ENCODE peak calls at places on chromosome 1, in eight cellular contexts. J, Y, T, G, P, L, H and O are unnamed samples.

GRCh38 chr1:211648336-211648735 is 27.1 kb downstream of the NEK2 start:
- DNase-seq in G (peak), Y (no peak), L (peak), J (no peak), H (peak), T (no peak), P (no peak), O (no peak)

GRCh38 chr1:156675715-156676311 is 1.4 kb downstream of the NES start:
- DNase-seq in L (no peak), J (no peak), T (no peak), P (no peak), Y (no peak), H (no peak), G (no peak), O (no peak)

GRCh38 chr1:62687421-62687902 is 724 bp downstream of the DOCK7 start:
- DNase-seq in T (peak), Y (no peak), H (peak), L (peak), P (no peak), G (no peak), J (no peak), O (peak)

GRCh38 chr1:92877081-92877711 is 45.4 kb downstream of the RPL5 start:
- DNase-seq in P (no peak), G (no peak), Y (no peak), J (no peak), L (no peak), H (no peak), T (no peak), O (no peak)

GRCh38 chr1:28437260-28437923 is 67.9 kb downstream of the PHACTR4 start:
- DNase-seq in J (no peak), T (no peak), H (peak), Y (peak), P (no peak), G (peak), L (no peak), O (no peak)

GRCh38 chr1:176033879-176034278 is 173.2 kb downstream of the COP1 start:
- DNase-seq in G (no peak), Y (no peak), T (no peak), L (no peak), J (no peak), P (no peak), H (no peak), O (no peak)

GRCh38 chr1:223258751-223259177 is 105.2 kb downstream of the SUSD4 start:
- DNase-seq in G (no peak), P (peak), H (peak), Y (no peak), J (no peak), L (peak), T (no peak), O (no peak)

GRCh38 chr1:26353976-26354820 is at the start of gene CRYBG2:
- DNase-seq in H (no peak), G (peak), Y (peak), T (no peak), J (no peak), P (no peak), L (peak), O (no peak)

GRCh38 chr1:33460947-33461629 is 11.4 kb upstream of the ZSCAN20 start:
- DNase-seq in Y (no peak), J (no peak), L (no peak), G (peak), H (no peak), T (peak), P (no peak), O (no peak)

GRCh38 chr1:225653463-225654276 is 747 bp upstream of the ENAH start:
- DNase-seq in J (peak), P (peak), Y (no peak), T (peak), L (peak), G (peak), H (peak), O (peak)

GRCh38 chr1:75127916-75128717 is 6.1 kb upstream of the LHX8 start:
- DNase-seq in H (no peak), L (no peak), J (no peak), P (no peak), G (no peak), T (no peak), Y (no peak), O (no peak)

GRCh38 chr1:154998818-154999650 is 3.6 kb upstream of the ZBTB7B start:
- DNase-seq in H (no peak), P (no peak), G (peak), J (peak), T (peak), L (peak), Y (peak), O (peak)

GRCh38 chr1:57881696-57882095 is 457.8 kb upstream of the DAB1 start:
- DNase-seq in J (no peak), G (no peak), P (no peak), Y (no peak), H (no peak), L (no peak), T (no peak), O (no peak)

GRCh38 chr1:66296370-66296769 is 237.6 kb upstream of the SGIP1 start:
- DNase-seq in T (no peak), L (no peak), J (no peak), Y (no peak), H (no peak), P (no peak), G (no peak), O (no peak)

GRCh38 chr1:171355727-171356126 is 41.7 kb downstream of the FMO4 start:
- DNase-seq in Y (no peak), H (no peak), P (no peak), L (no peak), T (no peak), G (no peak), J (no peak), O (no peak)

GRCh38 chr1:29460211-29460610 is 223.9 kb downstream of the PTPRU start:
- DNase-seq in P (no peak), H (no peak), T (no peak), G (no peak), Y (no peak), L (no peak), J (peak), O (peak)

GRCh38 chr1:66302810-66303209 is 231.1 kb upstream of the SGIP1 start:
- DNase-seq in L (no peak), T (no peak), H (no peak), G (no peak), J (no peak), P (no peak), Y (no peak), O (no peak)

DNA sequence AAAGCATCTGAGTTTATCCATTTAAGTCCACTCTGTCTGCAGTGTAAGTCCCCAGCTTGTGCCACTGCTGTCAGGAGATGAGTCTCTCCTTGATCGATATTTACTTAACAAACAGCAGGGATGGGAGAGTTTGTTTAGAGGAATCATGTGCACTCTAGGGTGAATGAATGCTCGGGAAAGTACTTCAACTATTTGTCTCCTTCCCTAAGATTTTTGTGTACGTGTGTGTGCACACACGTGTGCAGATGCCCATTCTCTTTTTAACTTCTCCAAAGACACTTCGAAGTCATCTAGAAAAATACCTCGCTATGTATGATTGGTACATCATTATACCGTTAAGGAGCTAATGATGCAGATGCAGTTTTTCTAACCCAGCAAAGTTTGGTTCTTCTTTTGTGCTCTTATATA is 41.2 kb downstream of the PROX1 start:
- DNase-seq in G (no peak), T (no peak), H (peak), Y (no peak), P (no peak), L (no peak), J (no peak), O (no peak)
- H3K27ac ChIP-seq in G (no peak), T (no peak), H (peak), Y (no peak), P (no peak), L (no peak), J (no peak), O (no peak)

GRCh38 chr1:39829791-39830533 is 41.3 kb upstream of the BMP8B start:
- DNase-seq in Y (no peak), J (no peak), L (no peak), H (no peak), T (no peak), P (no peak), G (no peak), O (no peak)

GRCh38 chr1:39825432-39825941 is 36.8 kb upstream of the BMP8B start:
- DNase-seq in P (no peak), L (no peak), Y (no peak), H (no peak), T (no peak), G (peak), J (no peak), O (no peak)

GRCh38 chr1:39827201-39827600 is 38.5 kb upstream of the BMP8B start:
- DNase-seq in H (no peak), Y (no peak), P (no peak), J (no peak), T (no peak), G (no peak), L (no peak), O (no peak)

GRCh38 chr1:39828734-39829133 is 40.1 kb upstream of the BMP8B start:
- DNase-seq in T (no peak), Y (no peak), L (no peak), P (no peak), G (no peak), H (no peak), J (no peak), O (no peak)

DNA sequence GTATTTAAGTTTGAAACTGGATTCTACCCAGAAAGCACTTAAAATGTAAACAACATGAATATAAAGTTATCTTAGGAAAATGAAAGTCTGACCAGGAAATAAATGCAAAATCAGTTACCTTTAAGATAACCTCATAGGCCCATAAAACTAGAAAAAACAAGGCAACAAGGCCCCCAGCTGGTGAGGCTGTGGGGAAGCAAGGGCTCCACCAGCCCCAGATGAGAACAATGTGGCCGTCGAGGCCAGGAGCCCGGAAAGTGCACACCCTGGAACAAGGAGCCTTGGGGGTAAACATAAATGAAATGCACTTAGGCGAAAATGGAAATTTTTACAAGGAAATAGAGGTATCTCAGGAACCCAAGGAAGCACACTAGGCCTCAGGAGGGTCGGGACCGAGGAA is 37.9 kb upstream of the BMP8B start:
- DNase-seq in P (no peak), T (no peak), G (no peak), H (no peak), J (no peak), L (no peak), Y (no peak), O (no peak)
- TF ChIP-seq POLR2A in P (no peak), T (no peak), G (no peak), H (no peak), J (no peak), L (no peak), Y (no peak), O (no peak)

GRCh38 chr1:36400514-36400824 is 2.8 kb upstream of the LSM10 start:
- DNase-seq in P (no peak), H (no peak), Y (no peak), T (no peak), L (no peak), G (no peak), J (no peak), O (no peak)

GRCh38 chr1:36398370-36398977 is 766 bp upstream of the LSM10 start:
- DNase-seq in H (no peak), Y (no peak), G (no peak), P (no peak), T (no peak), J (no peak), L (no peak), O (no peak)

GRCh38 chr1:36397378-36398230 is at the start of gene LSM10:
- DNase-seq in H (peak), P (peak), Y (peak), J (peak), G (peak), T (peak), L (peak), O (peak)

GRCh38 chr1:36401602-36402517 is 4.2 kb upstream of the LSM10 start:
- DNase-seq in J (no peak), L (no peak), P (no peak), Y (no peak), H (no peak), T (no peak), G (peak), O (no peak)

DNA sequence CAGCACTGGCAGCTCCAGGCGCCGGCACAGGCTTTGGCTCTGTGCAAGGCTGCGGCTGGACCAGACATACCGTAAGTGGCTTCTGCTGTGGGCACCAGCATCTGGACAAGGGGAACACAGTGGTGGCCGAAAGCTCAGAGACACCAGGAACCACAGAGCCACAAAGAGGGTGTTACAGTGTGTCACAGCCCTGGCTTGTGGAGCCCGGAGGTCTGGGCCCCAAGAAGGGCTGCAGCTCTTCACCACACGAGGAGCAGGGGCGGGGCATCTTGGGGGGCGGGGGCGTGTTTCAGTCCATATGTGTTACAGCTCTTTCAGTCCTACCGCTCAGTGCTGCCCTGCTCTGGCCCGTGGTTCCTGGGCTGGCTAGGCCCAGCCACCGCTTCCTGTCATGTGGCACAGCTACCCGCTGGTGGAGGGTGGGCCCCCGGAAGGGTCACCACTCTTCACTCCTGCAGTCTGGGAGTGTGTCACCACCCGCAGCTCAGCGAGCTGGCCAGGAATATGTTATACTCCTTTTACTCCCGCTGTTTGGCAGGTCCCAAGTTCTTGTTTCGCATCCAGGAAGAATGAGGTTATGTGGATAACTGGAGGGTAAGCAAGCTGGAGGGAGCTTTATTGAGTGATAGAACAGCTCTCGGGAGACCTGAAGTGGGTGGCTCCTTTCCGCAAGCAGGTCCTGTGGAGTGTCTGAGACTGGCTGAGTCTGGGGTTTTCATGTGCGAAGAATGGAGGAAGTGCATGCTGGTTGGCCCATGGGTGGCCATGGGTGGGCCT is 3.3 kb upstream of the LSM10 start:
- DNase-seq in T (peak), L (peak), G (peak), Y (peak), H (peak), P (peak), J (peak), O (peak)
- TF ChIP-seq POLR2AphosphoS5 in T (no peak), L (no peak), G (peak), Y (peak), H (peak), P (peak), J (peak), O (peak)

GRCh38 chr1:110464340-110464739 is 13.4 kb downstream of the PROK1 start:
- DNase-seq in P (no peak), L (no peak), G (no peak), T (no peak), Y (no peak), H (peak), J (peak), O (no peak)
- H3K27ac ChIP-seq in P (peak), L (peak), G (no peak), T (peak), Y (no peak), H (no peak), J (no peak), O (no peak)

GRCh38 chr1:23577056-23577985 is 18.0 kb upstream of the ID3 start:
- DNase-seq in J (peak), T (peak), Y (no peak), G (no peak), H (peak), P (no peak), L (no peak), O (no peak)
- TF ChIP-seq POLR2A in J (no peak), T (no peak), Y (no peak), G (no peak), H (no peak), P (no peak), L (no peak), O (no peak)

DNA sequence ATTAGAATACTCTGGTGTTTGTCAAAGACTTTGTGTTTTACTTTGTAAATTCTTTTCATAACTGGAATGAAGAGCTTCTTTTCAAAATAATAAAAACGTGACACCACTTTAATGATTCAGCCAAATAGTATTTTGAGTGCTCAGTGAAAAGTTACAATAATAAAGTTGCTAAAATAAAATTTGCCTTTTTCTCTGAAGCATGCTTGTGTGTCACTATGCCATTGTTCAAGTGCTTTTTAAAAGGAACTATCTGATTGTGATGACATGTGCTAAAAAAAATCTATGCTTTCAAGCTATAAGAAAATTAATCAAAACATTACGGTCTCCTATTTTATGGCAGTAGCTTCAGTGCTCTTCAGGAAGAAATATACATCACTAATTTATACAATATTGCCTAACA is 1290.5 kb upstream of the B3GALT2 start:
- DNase-seq in L (no peak), Y (no peak), T (no peak), G (no peak), J (no peak), P (no peak), H (no peak), O (no peak)
- TF ChIP-seq POLR2AphosphoS5 in L (no peak), Y (no peak), T (no peak), G (no peak), J (no peak), P (no peak), H (no peak), O (no peak)

GRCh38 chr1:246617768-246618167 is 51.5 kb downstream of the CNST start:
- DNase-seq in T (no peak), L (no peak), H (no peak), P (no peak), Y (no peak), J (no peak), G (no peak), O (no peak)
- H3K27ac ChIP-seq in T (peak), L (peak), H (no peak), P (peak), Y (no peak), J (no peak), G (peak), O (peak)

GRCh38 chr1:110034040-110034450 is 379 bp upstream of the STRIP1 start:
- DNase-seq in T (no peak), Y (no peak), L (no peak), G (no peak), H (no peak), P (no peak), J (no peak), O (no peak)

GRCh38 chr1:110035236-110035752 is 870 bp downstream of the STRIP1 start:
- DNase-seq in G (no peak), H (no peak), Y (no peak), L (no peak), J (no peak), T (no peak), P (no peak), O (no peak)

GRCh38 chr1:110032327-110032726 is 2.1 kb upstream of the STRIP1 start:
- DNase-seq in G (no peak), L (no peak), J (no peak), Y (no peak), T (no peak), P (no peak), H (no peak), O (no peak)

GRCh38 chr1:110033421-110033820 is 1.0 kb upstream of the STRIP1 start:
- DNase-seq in H (no peak), T (no peak), Y (no peak), L (no peak), P (no peak), G (no peak), J (no peak), O (no peak)

DNA sequence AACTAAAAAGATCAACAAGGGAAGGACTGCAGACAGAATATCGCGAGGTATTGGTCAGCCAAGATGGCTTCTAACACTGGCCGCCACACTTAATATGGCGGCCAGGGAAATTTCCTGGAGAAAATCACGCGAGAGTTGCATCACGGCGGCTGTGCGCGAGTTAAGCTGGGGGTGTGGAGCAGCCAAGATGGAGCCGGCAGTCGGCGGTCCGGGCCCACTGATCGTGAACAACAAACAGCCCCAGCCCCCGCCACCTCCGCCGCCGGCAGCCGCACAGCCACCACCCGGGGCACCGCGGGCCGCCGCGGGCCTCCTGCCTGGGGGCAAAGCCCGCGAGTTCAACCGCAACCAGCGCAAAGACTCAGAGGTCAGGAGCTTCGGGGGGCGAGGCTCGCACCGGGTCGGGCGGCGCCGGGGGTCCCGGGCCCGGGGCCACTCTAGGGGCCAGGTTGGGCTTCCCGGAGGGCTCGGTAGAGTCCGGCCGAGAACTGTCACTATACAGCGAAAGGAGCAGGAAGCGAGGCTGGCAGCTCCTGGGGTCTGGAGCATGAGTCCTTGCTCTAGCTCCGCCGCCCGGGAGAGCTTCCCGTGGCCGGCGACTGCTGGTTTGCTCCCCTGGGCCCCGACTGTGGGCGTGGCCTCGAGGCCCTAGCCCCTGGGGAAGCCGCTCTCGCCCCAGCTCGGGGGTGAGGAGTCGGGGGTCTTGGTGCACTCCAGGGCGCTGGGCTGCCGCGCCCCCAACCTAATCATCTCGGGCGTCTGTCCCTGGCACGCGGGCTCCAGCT is at the start of gene STRIP1:
- DNase-seq in J (peak), G (peak), T (peak), Y (peak), L (peak), H (peak), P (peak), O (peak)
- TF ChIP-seq POLR2A in J (no peak), G (peak), T (no peak), Y (peak), L (no peak), H (peak), P (no peak), O (peak)